ENCODE peak calls at places on chromosomes 16 and 17, in eight cellular contexts. One of them, this sample, is unnamed.

GRCh38 chr17:61064087-61064951 is 335.3 kb upstream of the TBX2 start:
- DNase-seq in upper lobe of right lung: no peak
- DNase-seq in A549: no peak
- DNase-seq in left ventricle myocardium inferior: no peak
- DNase-seq in cardiac muscle cell: no peak
- DNase-seq in tibial nerve: no peak
- DNase-seq in lower leg skin: no peak
- DNase-seq in fibroblast of the aortic adventitia: no peak
- DNase-seq in this sample: no peak

GRCh38 chr16:12551946-12552345 is 251.7 kb downstream of the CPPED1 start:
- DNase-seq in upper lobe of right lung: no peak
- DNase-seq in left ventricle myocardium inferior: no peak
- DNase-seq in lower leg skin: no peak
- DNase-seq in cardiac muscle cell: peak; percentile 16
- DNase-seq in fibroblast of the aortic adventitia: no peak
- DNase-seq in tibial nerve: no peak
- DNase-seq in A549: no peak
- DNase-seq in this sample: no peak

GRCh38 chr17:63983326-63983725 is 10.6 kb upstream of the SCN4A start:
- DNase-seq in fibroblast of the aortic adventitia: no peak
- DNase-seq in cardiac muscle cell: no peak
- DNase-seq in left ventricle myocardium inferior: peak; percentile 42
- DNase-seq in lower leg skin: no peak
- DNase-seq in A549: no peak
- DNase-seq in tibial nerve: no peak
- DNase-seq in upper lobe of right lung: no peak
- DNase-seq in this sample: no peak

GRCh38 chr16:30747331-30747730 is 894 bp upstream of the PHKG2 start:
- DNase-seq in left ventricle myocardium inferior: no peak
- DNase-seq in A549: no peak
- DNase-seq in fibroblast of the aortic adventitia: peak; percentile 70
- DNase-seq in upper lobe of right lung: no peak
- DNase-seq in lower leg skin: no peak
- DNase-seq in tibial nerve: no peak
- DNase-seq in cardiac muscle cell: no peak
- DNase-seq in this sample: no peak

GRCh38 chr16:10981697-10982216 is 37.4 kb downstream of the CLEC16A start:
- DNase-seq in A549: peak; percentile 21
- DNase-seq in lower leg skin: peak; percentile 54
- DNase-seq in upper lobe of right lung: no peak
- DNase-seq in tibial nerve: no peak
- DNase-seq in cardiac muscle cell: no peak
- DNase-seq in left ventricle myocardium inferior: no peak
- DNase-seq in fibroblast of the aortic adventitia: no peak
- DNase-seq in this sample: no peak

GRCh38 chr16:89534147-89534788 is 26.1 kb downstream of the SPG7 start:
- DNase-seq in cardiac muscle cell: no peak
- DNase-seq in lower leg skin: peak; percentile 45
- DNase-seq in upper lobe of right lung: no peak
- DNase-seq in A549: no peak
- DNase-seq in fibroblast of the aortic adventitia: no peak
- DNase-seq in tibial nerve: no peak
- DNase-seq in left ventricle myocardium inferior: no peak
- DNase-seq in this sample: no peak

GRCh38 chr16:53884748-53885147 is 180.8 kb downstream of the FTO start:
- DNase-seq in left ventricle myocardium inferior: no peak
- DNase-seq in upper lobe of right lung: no peak
- DNase-seq in fibroblast of the aortic adventitia: no peak
- DNase-seq in tibial nerve: no peak
- DNase-seq in cardiac muscle cell: no peak
- DNase-seq in lower leg skin: no peak
- DNase-seq in A549: no peak
- DNase-seq in this sample: no peak

GRCh38 chr17:15169676-15170075 is 95.5 kb downstream of the PMP22 start:
- DNase-seq in tibial nerve: no peak
- DNase-seq in left ventricle myocardium inferior: no peak
- DNase-seq in cardiac muscle cell: no peak
- DNase-seq in fibroblast of the aortic adventitia: no peak
- DNase-seq in upper lobe of right lung: no peak
- DNase-seq in lower leg skin: no peak
- DNase-seq in A549: no peak
- DNase-seq in this sample: no peak

GRCh38 chr16:19687279-19687678 is 30.7 kb downstream of the KNOP1 start:
- DNase-seq in left ventricle myocardium inferior: no peak
- DNase-seq in lower leg skin: no peak
- DNase-seq in cardiac muscle cell: peak; percentile 11
- DNase-seq in fibroblast of the aortic adventitia: no peak
- DNase-seq in upper lobe of right lung: peak; percentile 52
- DNase-seq in tibial nerve: no peak
- DNase-seq in A549: no peak
- DNase-seq in this sample: no peak

GRCh38 chr16:69367980-69368379 is 16.4 kb upstream of the TMED6 start:
- DNase-seq in A549: no peak
- DNase-seq in upper lobe of right lung: no peak
- DNase-seq in left ventricle myocardium inferior: no peak
- DNase-seq in cardiac muscle cell: no peak
- DNase-seq in tibial nerve: no peak
- DNase-seq in lower leg skin: no peak
- DNase-seq in fibroblast of the aortic adventitia: no peak
- DNase-seq in this sample: no peak

GRCh38 chr17:61128671-61129115 is 270.9 kb upstream of the TBX2 start:
- DNase-seq in tibial nerve: no peak
- DNase-seq in left ventricle myocardium inferior: no peak
- DNase-seq in A549: no peak
- DNase-seq in lower leg skin: no peak
- DNase-seq in upper lobe of right lung: no peak
- DNase-seq in fibroblast of the aortic adventitia: peak; percentile 15
- DNase-seq in cardiac muscle cell: no peak
- DNase-seq in this sample: no peak

GRCh38 chr17:66713533-66714042 is 121.3 kb upstream of the CACNG5 start:
- DNase-seq in fibroblast of the aortic adventitia: no peak
- DNase-seq in left ventricle myocardium inferior: no peak
- DNase-seq in upper lobe of right lung: no peak
- DNase-seq in lower leg skin: no peak
- DNase-seq in tibial nerve: no peak
- DNase-seq in A549: no peak
- DNase-seq in cardiac muscle cell: peak; percentile 68
- DNase-seq in this sample: no peak

GRCh38 chr17:19238167-19238505 is 970 bp downstream of the EPN2 start:
- DNase-seq in upper lobe of right lung: peak; percentile 78
- DNase-seq in left ventricle myocardium inferior: peak; percentile 33
- DNase-seq in fibroblast of the aortic adventitia: peak; percentile 23
- DNase-seq in lower leg skin: no peak
- DNase-seq in cardiac muscle cell: peak; percentile 50
- DNase-seq in A549: peak; percentile 58
- DNase-seq in tibial nerve: peak; percentile 28
- DNase-seq in this sample: peak; percentile 21

GRCh38 chr16:85221081-85221809 is 109.0 kb upstream of the CIBAR2 start:
- DNase-seq in cardiac muscle cell: no peak
- DNase-seq in A549: no peak
- DNase-seq in tibial nerve: no peak
- DNase-seq in lower leg skin: no peak
- DNase-seq in upper lobe of right lung: no peak
- DNase-seq in left ventricle myocardium inferior: no peak
- DNase-seq in fibroblast of the aortic adventitia: no peak
- DNase-seq in this sample: no peak

GRCh38 chr17:28755486-28755885 is 11.7 kb downstream of the TRAF4 start:
- DNase-seq in cardiac muscle cell: no peak
- DNase-seq in left ventricle myocardium inferior: no peak
- DNase-seq in lower leg skin: no peak
- DNase-seq in fibroblast of the aortic adventitia: no peak
- DNase-seq in upper lobe of right lung: peak; percentile 34
- DNase-seq in tibial nerve: no peak
- DNase-seq in A549: no peak
- DNase-seq in this sample: no peak

GRCh38 chr17:2093349-2093748 is 38.4 kb downstream of the HIC1 start:
- DNase-seq in fibroblast of the aortic adventitia: no peak
- DNase-seq in left ventricle myocardium inferior: no peak
- DNase-seq in lower leg skin: no peak
- DNase-seq in tibial nerve: no peak
- DNase-seq in upper lobe of right lung: peak; percentile 88
- DNase-seq in A549: no peak
- DNase-seq in cardiac muscle cell: no peak
- DNase-seq in this sample: no peak

GRCh38 chr17:50175035-50175788 is 9.4 kb downstream of the SGCA start:
- DNase-seq in tibial nerve: no peak
- DNase-seq in upper lobe of right lung: no peak
- DNase-seq in lower leg skin: no peak
- DNase-seq in A549: no peak
- DNase-seq in fibroblast of the aortic adventitia: peak; percentile 17
- DNase-seq in left ventricle myocardium inferior: no peak
- DNase-seq in cardiac muscle cell: no peak
- DNase-seq in this sample: no peak

GRCh38 chr17:75769536-75769935 is 4.5 kb upstream of the GALK1 start:
- DNase-seq in left ventricle myocardium inferior: no peak
- DNase-seq in A549: no peak
- DNase-seq in cardiac muscle cell: no peak
- DNase-seq in fibroblast of the aortic adventitia: no peak
- DNase-seq in lower leg skin: no peak
- DNase-seq in tibial nerve: peak; percentile 4
- DNase-seq in upper lobe of right lung: no peak
- DNase-seq in this sample: no peak

GRCh38 chr17:75773121-75773807 is 8.3 kb upstream of the GALK1 start:
- DNase-seq in A549: no peak
- DNase-seq in tibial nerve: no peak
- DNase-seq in cardiac muscle cell: no peak
- DNase-seq in fibroblast of the aortic adventitia: no peak
- DNase-seq in lower leg skin: no peak
- DNase-seq in left ventricle myocardium inferior: no peak
- DNase-seq in upper lobe of right lung: peak; percentile 65
- DNase-seq in this sample: no peak

GRCh38 chr17:75774471-75774987 is 9.5 kb upstream of the GALK1 start:
- DNase-seq in cardiac muscle cell: no peak
- DNase-seq in left ventricle myocardium inferior: no peak
- DNase-seq in A549: no peak
- DNase-seq in tibial nerve: no peak
- DNase-seq in lower leg skin: no peak
- DNase-seq in fibroblast of the aortic adventitia: no peak
- DNase-seq in upper lobe of right lung: peak; percentile 57
- DNase-seq in this sample: no peak

GRCh38 chr17:75773808-75774470 is 8.9 kb upstream of the GALK1 start:
- DNase-seq in left ventricle myocardium inferior: no peak
- DNase-seq in cardiac muscle cell: no peak
- DNase-seq in tibial nerve: no peak
- DNase-seq in fibroblast of the aortic adventitia: no peak
- DNase-seq in upper lobe of right lung: peak; percentile 67
- DNase-seq in lower leg skin: no peak
- DNase-seq in A549: no peak
- DNase-seq in this sample: no peak

GRCh38 chr17:75771334-75772281 is 6.6 kb upstream of the GALK1 start:
- DNase-seq in A549: no peak
- DNase-seq in cardiac muscle cell: no peak
- DNase-seq in upper lobe of right lung: peak; percentile 32
- DNase-seq in lower leg skin: no peak
- DNase-seq in fibroblast of the aortic adventitia: peak; percentile 41
- DNase-seq in tibial nerve: no peak
- DNase-seq in left ventricle myocardium inferior: no peak
- DNase-seq in this sample: no peak
- TF ChIP-seq CTCF in A549: peak; percentile 35
- TF ChIP-seq CTCF in cardiac muscle cell: peak; percentile 8
- TF ChIP-seq CTCF in upper lobe of right lung: no peak
- TF ChIP-seq CTCF in lower leg skin: no peak
- TF ChIP-seq CTCF in fibroblast of the aortic adventitia: peak; percentile 13
- TF ChIP-seq CTCF in tibial nerve: no peak
- TF ChIP-seq CTCF in left ventricle myocardium inferior: peak; percentile 30
- TF ChIP-seq CTCF in this sample: no peak

DNA sequence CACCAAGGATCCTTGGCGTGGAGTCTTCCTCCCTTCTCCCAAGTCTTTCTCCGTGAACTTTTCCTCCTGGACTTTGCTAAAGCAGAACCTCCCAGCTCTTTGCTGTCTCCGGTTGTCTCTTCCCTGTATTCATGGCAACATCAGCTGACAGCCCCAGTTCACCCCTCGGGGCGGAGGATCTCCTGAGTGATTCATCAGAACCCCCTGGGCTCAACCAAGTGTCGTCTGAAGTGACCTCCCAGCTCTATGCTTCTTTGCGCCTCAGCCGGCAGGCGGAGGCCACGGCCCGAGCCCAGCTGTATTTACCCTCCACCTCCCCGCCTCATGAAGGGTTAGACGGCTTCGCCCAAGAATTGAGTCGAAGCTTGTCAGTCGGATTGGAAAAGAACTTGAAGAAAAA is 943 bp downstream of the CNTROB start:
- DNase-seq in tibial nerve: no peak
- DNase-seq in upper lobe of right lung: peak; percentile 80
- DNase-seq in lower leg skin: no peak
- DNase-seq in A549: peak; percentile 90
- DNase-seq in cardiac muscle cell: peak; percentile 36
- DNase-seq in fibroblast of the aortic adventitia: peak; percentile 43
- DNase-seq in left ventricle myocardium inferior: no peak
- DNase-seq in this sample: no peak
- TF ChIP-seq CTCF in tibial nerve: peak; percentile 16
- TF ChIP-seq CTCF in upper lobe of right lung: no peak
- TF ChIP-seq CTCF in lower leg skin: no peak
- TF ChIP-seq CTCF in A549: peak; percentile 11
- TF ChIP-seq CTCF in cardiac muscle cell: peak; percentile 38
- TF ChIP-seq CTCF in fibroblast of the aortic adventitia: peak; percentile 53
- TF ChIP-seq CTCF in left ventricle myocardium inferior: no peak
- TF ChIP-seq CTCF in this sample: no peak

DNA sequence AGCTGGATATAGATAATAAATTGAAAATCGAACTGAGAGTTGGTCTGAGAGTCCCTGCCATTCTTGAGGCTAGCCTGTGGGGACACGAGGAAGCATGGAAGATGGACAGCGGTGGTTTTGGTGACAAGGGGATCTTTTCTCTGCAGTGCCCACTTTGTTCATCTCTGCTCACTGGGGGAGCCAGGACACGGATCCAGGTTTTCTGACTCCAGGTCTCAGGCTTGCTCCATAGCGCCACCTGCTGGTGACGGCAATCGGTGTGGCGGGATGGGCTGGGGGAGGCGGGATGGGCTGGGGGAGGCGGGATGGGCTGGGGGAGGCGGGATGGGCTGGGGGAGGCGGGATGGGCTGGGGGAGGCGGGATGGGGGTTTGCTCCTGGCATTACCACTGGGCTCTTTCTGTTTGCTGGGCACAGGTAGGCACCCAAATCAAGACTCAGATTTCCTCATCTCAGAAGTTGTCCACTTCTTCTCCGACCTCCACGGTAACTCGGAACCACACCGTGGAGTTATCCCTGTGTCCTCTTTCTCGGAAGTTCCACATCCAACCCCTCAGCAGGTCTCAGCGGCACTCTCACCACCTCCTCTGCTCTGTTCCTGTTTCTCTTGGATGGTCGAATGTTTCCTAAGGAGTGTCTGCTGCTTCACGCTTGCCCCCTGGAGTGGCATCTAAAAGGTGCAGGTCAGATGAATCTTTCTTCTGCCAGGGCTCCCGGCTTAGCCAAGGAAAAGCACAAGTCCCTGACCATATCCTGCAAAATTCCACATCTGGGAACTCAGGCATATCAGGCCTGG is 142.4 kb downstream of the CYLD start:
- DNase-seq in cardiac muscle cell: no peak
- DNase-seq in A549: no peak
- DNase-seq in lower leg skin: no peak
- DNase-seq in upper lobe of right lung: no peak
- DNase-seq in fibroblast of the aortic adventitia: no peak
- DNase-seq in tibial nerve: no peak
- DNase-seq in left ventricle myocardium inferior: no peak
- DNase-seq in this sample: no peak
- TF ChIP-seq CTCF in cardiac muscle cell: peak; percentile 40
- TF ChIP-seq CTCF in A549: no peak
- TF ChIP-seq CTCF in lower leg skin: no peak
- TF ChIP-seq CTCF in upper lobe of right lung: peak; percentile 16
- TF ChIP-seq CTCF in fibroblast of the aortic adventitia: peak; percentile 39
- TF ChIP-seq CTCF in tibial nerve: no peak
- TF ChIP-seq CTCF in left ventricle myocardium inferior: no peak
- TF ChIP-seq CTCF in this sample: no peak

GRCh38 chr16:71738820-71739219 is 14.3 kb upstream of the PHLPP2 start:
- DNase-seq in lower leg skin: no peak
- DNase-seq in cardiac muscle cell: no peak
- DNase-seq in A549: no peak
- DNase-seq in tibial nerve: no peak
- DNase-seq in upper lobe of right lung: no peak
- DNase-seq in fibroblast of the aortic adventitia: no peak
- DNase-seq in left ventricle myocardium inferior: no peak
- DNase-seq in this sample: no peak
- TF ChIP-seq CTCF in lower leg skin: no peak
- TF ChIP-seq CTCF in cardiac muscle cell: no peak
- TF ChIP-seq CTCF in A549: no peak
- TF ChIP-seq CTCF in tibial nerve: no peak
- TF ChIP-seq CTCF in upper lobe of right lung: no peak
- TF ChIP-seq CTCF in fibroblast of the aortic adventitia: no peak
- TF ChIP-seq CTCF in left ventricle myocardium inferior: no peak
- TF ChIP-seq CTCF in this sample: no peak